ENCODE peak calls at places on chromosomes 2 and 18, in seven cellular contexts. T, O, P, I, E, N and Y are unnamed samples.
A peak's percentile ranks its signal among the peaks of the same experiment; 100 is the strongest.

GRCh38 chr2:234292205-234292954 is 204.5 kb downstream of the ARL4C start:
- DNase-seq in O (no peak), I (no peak), P (peak; percentile 44), N (no peak), E (no peak), T (no peak), Y (no peak)

GRCh38 chr2:3639653-3640052 is 18.3 kb upstream of the ALLC start:
- DNase-seq in P (no peak), E (no peak), O (no peak), N (no peak), I (no peak), T (no peak), Y (no peak)

GRCh38 chr2:128306931-128307460 is 11.7 kb downstream of the HS6ST1 start:
- DNase-seq in T (no peak), E (no peak), P (no peak), I (no peak), O (no peak), N (no peak), Y (peak; percentile 61)

GRCh38 chr18:9082763-9083510 is 19.6 kb upstream of the NDUFV2 start:
- DNase-seq in I (no peak), T (no peak), P (no peak), N (no peak), O (no peak), E (no peak), Y (no peak)

GRCh38 chr2:233915133-233915532 is 2.0 kb upstream of the TRPM8 start:
- DNase-seq in I (no peak), O (peak; percentile 28), N (no peak), T (no peak), E (no peak), P (peak; percentile 15), Y (no peak)

GRCh38 chr18:79169958-79170555 is 100.9 kb downstream of the ATP9B start:
- DNase-seq in N (no peak), E (peak; percentile 29), I (peak; percentile 45), T (no peak), P (peak; percentile 65), O (no peak), Y (no peak)

GRCh38 chr2:106963156-106963555 is 77.2 kb upstream of the ST6GAL2 start:
- DNase-seq in I (peak; percentile 37), O (no peak), N (no peak), T (no peak), E (no peak), P (no peak), Y (no peak)

GRCh38 chr2:25920326-25920725 is 42.0 kb upstream of the ASXL2 start:
- DNase-seq in E (no peak), I (peak; percentile 88), P (peak; percentile 70), O (no peak), T (no peak), N (no peak), Y (no peak)

GRCh38 chr2:168212866-168213265 is 34.5 kb downstream of the STK39 start:
- DNase-seq in O (no peak), I (no peak), N (no peak), E (no peak), P (no peak), T (no peak), Y (no peak)

GRCh38 chr2:54386993-54387590 is 69.0 kb upstream of the SPTBN1 start:
- DNase-seq in T (no peak), E (no peak), I (peak; percentile 26), N (no peak), O (no peak), P (no peak), Y (no peak)

GRCh38 chr18:55401275-55401620 is 186.7 kb downstream of the TCF4 start:
- DNase-seq in N (no peak), T (no peak), O (no peak), E (no peak), P (peak; percentile 45), I (peak; percentile 42), Y (no peak)

GRCh38 chr2:119338826-119339561 is 27.6 kb downstream of the C2orf76 start:
- DNase-seq in E (no peak), P (no peak), O (no peak), T (no peak), I (no peak), N (no peak), Y (no peak)

GRCh38 chr2:226467221-226467620 is 332.4 kb downstream of the IRS1 start:
- DNase-seq in T (no peak), I (no peak), N (no peak), O (no peak), P (no peak), E (no peak), Y (no peak)

GRCh38 chr2:141498561-141498960 is 632.3 kb downstream of the LRP1B start:
- DNase-seq in E (no peak), P (peak; percentile 53), T (no peak), I (no peak), O (no peak), N (no peak), Y (no peak)

GRCh38 chr18:31268985-31269406 is 49.0 kb upstream of the DSG1 start:
- DNase-seq in I (no peak), T (no peak), O (no peak), E (peak; percentile 41), P (peak; percentile 44), N (no peak), Y (no peak)

GRCh38 chr2:88481937-88482336 is 29.4 kb upstream of the FOXI3 start:
- DNase-seq in P (peak; percentile 30), T (no peak), I (peak; percentile 5), O (peak; percentile 39), E (peak; percentile 85), N (no peak), Y (no peak)

GRCh38 chr2:16394072-16394985 is 271.3 kb downstream of the CYRIA start:
- DNase-seq in T (no peak), N (no peak), P (no peak), E (peak; percentile 84), I (no peak), O (peak; percentile 65), Y (no peak)

GRCh38 chr2:238523158-238524110 is 96.7 kb downstream of the ASB1 start:
- DNase-seq in I (peak; percentile 92), P (peak; percentile 74), N (no peak), T (no peak), O (peak; percentile 73), E (peak; percentile 91), Y (no peak)

GRCh38 chr2:239881561-239882320 is 143.4 kb downstream of the NDUFA10 start:
- DNase-seq in E (peak; percentile 52), O (no peak), P (peak; percentile 52), I (peak; percentile 57), N (no peak), T (no peak), Y (no peak)

GRCh38 chr2:102268529-102269524 is 42.5 kb upstream of the IL1RL1 start:
- DNase-seq in N (no peak), O (no peak), T (no peak), E (peak; percentile 65), I (peak; percentile 92), P (peak; percentile 87), Y (no peak)

GRCh38 chr2:237873382-237873781 is 14.0 kb downstream of the RAMP1 start:
- DNase-seq in P (no peak), E (no peak), O (no peak), I (peak; percentile 83), N (no peak), T (no peak), Y (no peak)

GRCh38 chr2:71788601-71789240 is 335.4 kb downstream of the DYSF start:
- DNase-seq in O (no peak), P (no peak), I (no peak), E (no peak), T (no peak), N (no peak), Y (no peak)

GRCh38 chr2:85761946-85762345 is 8.2 kb downstream of the ATOH8 start:
- DNase-seq in T (no peak), I (no peak), N (no peak), O (no peak), P (no peak), E (no peak), Y (no peak)

GRCh38 chr18:69890558-69890957 is 57.1 kb downstream of the CD226 start:
- DNase-seq in E (no peak), T (no peak), P (no peak), N (no peak), I (no peak), O (no peak), Y (no peak)

GRCh38 chr18:1048048-1048447 is 143.4 kb downstream of the ADCYAP1 start:
- DNase-seq in T (no peak), O (no peak), I (peak; percentile 49), E (no peak), N (no peak), P (no peak), Y (no peak)

GRCh38 chr18:41917199-41917598 is 37.8 kb upstream of the PIK3C3 start:
- DNase-seq in E (no peak), T (no peak), P (peak; percentile 10), N (no peak), I (no peak), O (no peak), Y (no peak)

GRCh38 chr18:50820901-50821520 is 1.2 kb upstream of the MRO start:
- DNase-seq in P (no peak), E (peak; percentile 51), N (no peak), O (no peak), T (no peak), I (no peak), Y (no peak)

GRCh38 chr2:64629329-64629781 is 24.4 kb downstream of the SERTAD2 start:
- DNase-seq in N (no peak), T (no peak), I (peak; percentile 54), P (no peak), O (no peak), E (no peak), Y (no peak)

GRCh38 chr2:14297340-14297739 is 335.2 kb upstream of the LRATD1 start:
- DNase-seq in N (no peak), T (no peak), E (no peak), I (no peak), P (no peak), O (no peak), Y (no peak)

GRCh38 chr18:2134364-2134763 is 436.9 kb downstream of the METTL4 start:
- DNase-seq in N (no peak), I (no peak), E (no peak), O (peak; percentile 20), P (peak; percentile 47), T (no peak), Y (no peak)

GRCh38 chr2:238688197-238689153 is 159.4 kb upstream of the TWIST2 start:
- DNase-seq in E (no peak), N (no peak), P (no peak), I (no peak), O (no peak), T (no peak), Y (no peak)

GRCh38 chr18:32086866-32087265 is 4.8 kb upstream of the RNF138 start:
- DNase-seq in E (no peak), O (no peak), T (no peak), I (no peak), N (no peak), P (no peak), Y (no peak)

GRCh38 chr2:130837811-130838565 is 1.3 kb downstream of the ARHGEF4 start:
- DNase-seq in O (no peak), N (no peak), I (no peak), T (no peak), E (no peak), P (no peak), Y (peak; percentile 71)

GRCh38 chr2:195410272-195410671 is 246.8 kb upstream of the SLC39A10 start:
- DNase-seq in P (no peak), N (no peak), E (no peak), T (no peak), O (no peak), I (no peak), Y (no peak)